ENCODE peak calls at places on chromosome 9, in four cellular contexts. N, S, T and X are unnamed samples.
A peak's percentile ranks its signal among the peaks of the same experiment; 100 is the strongest.

GRCh38 chr9:127526655-127527559 is 75.6 kb downstream of the LRSAM1 start:
- DNase-seq in N (no peak), S (no peak), T (no peak), X (no peak)

GRCh38 chr9:112601646-112602045 is 115.0 kb downstream of the KIAA1958 start:
- DNase-seq in N (no peak), S (no peak), T (no peak), X (no peak)

GRCh38 chr9:18601026-18601425 is 127.1 kb downstream of the ADAMTSL1 start:
- DNase-seq in N (no peak), S (no peak), T (no peak), X (no peak)

GRCh38 chr9:99019523-99020331 is 76.0 kb downstream of the COL15A1 start:
- DNase-seq in N (no peak), S (no peak), T (no peak), X (no peak)

GRCh38 chr9:112884721-112885120 is 6.0 kb downstream of the SLC46A2 start:
- DNase-seq in N (no peak), S (no peak), T (no peak), X (no peak)

GRCh38 chr9:85541876-85542275 is 199.9 kb downstream of the AGTPBP1 start:
- DNase-seq in N (no peak), S (no peak), T (no peak), X (no peak)

GRCh38 chr9:109811876-109812275 is 31.9 kb downstream of the PALM2AKAP2 start:
- DNase-seq in N (no peak), S (no peak), T (no peak), X (no peak)

GRCh38 chr9:65444943-65445342 is 159.9 kb upstream of the FOXD4L5 start:
- DNase-seq in N (no peak), S (no peak), T (no peak), X (no peak)

GRCh38 chr9:80504525-80505235 is 932.9 kb downstream of the TLE4 start:
- DNase-seq in N (no peak), S (no peak), T (no peak), X (no peak)
- TF ChIP-seq NR2C2 in N (no peak), S (no peak), T (no peak), X (no peak)

GRCh38 chr9:90095682-90096081 is 490.9 kb downstream of the GADD45G start:
- DNase-seq in N (no peak), S (no peak), T (no peak), X (no peak)

GRCh38 chr9:90097237-90097636 is 492.4 kb downstream of the GADD45G start:
- DNase-seq in N (no peak), S (no peak), T (no peak), X (no peak)

GRCh38 chr9:90088411-90088810 is 483.6 kb downstream of the GADD45G start:
- DNase-seq in N (no peak), S (no peak), T (no peak), X (no peak)

GRCh38 chr9:90090997-90091396 is 486.2 kb downstream of the GADD45G start:
- DNase-seq in N (no peak), S (no peak), T (no peak), X (no peak)

GRCh38 chr9:90092512-90092911 is 487.7 kb downstream of the GADD45G start:
- DNase-seq in N (no peak), S (no peak), T (no peak), X (no peak)
- TF ChIP-seq NR2C2 in N (no peak), S (no peak), T (no peak), X (no peak)

GRCh38 chr9:14435871-14436270 is 121.9 kb upstream of the NFIB start:
- DNase-seq in N (no peak), S (no peak), T (no peak), X (no peak)

GRCh38 chr9:14437336-14438231 is 123.6 kb upstream of the NFIB start:
- DNase-seq in N (no peak), S (no peak), T (no peak), X (no peak)

GRCh38 chr9:14433293-14433818 is 119.4 kb upstream of the NFIB start:
- DNase-seq in N (no peak), S (peak; percentile 23), T (no peak), X (no peak)

GRCh38 chr9:14434971-14435718 is 121.2 kb upstream of the NFIB start:
- DNase-seq in N (no peak), S (no peak), T (no peak), X (no peak)

GRCh38 chr9:14433841-14434511 is 120.0 kb upstream of the NFIB start:
- DNase-seq in N (no peak), S (no peak), T (peak; percentile 20), X (no peak)
- TF ChIP-seq NR2C2 in N (no peak), S (no peak), T (no peak), X (no peak)

GRCh38 chr9:17116400-17116837 is 18.4 kb upstream of the CNTLN start:
- DNase-seq in N (no peak), S (no peak), T (peak; percentile 20), X (no peak)
- TF ChIP-seq NR2C2 in N (no peak), S (no peak), T (no peak), X (no peak)

GRCh38 chr9:135605238-135605781 is 34.0 kb downstream of the GLT6D1 start:
- DNase-seq in N (no peak), S (no peak), T (no peak), X (no peak)
- TF ChIP-seq NR2C2 in N (no peak), S (no peak), T (no peak), X (no peak)

GRCh38 chr9:2967779-2968178 is 123.9 kb upstream of the PUM3 start:
- DNase-seq in N (no peak), S (no peak), T (no peak), X (no peak)
- TF ChIP-seq NR2C2 in N (no peak), S (no peak), T (no peak), X (no peak)

GRCh38 chr9:103991698-103992097 is 102.4 kb upstream of the SMC2 start:
- DNase-seq in N (no peak), S (no peak), T (no peak), X (peak; percentile 5)
- TF ChIP-seq NR2C2 in N (no peak), S (no peak), T (no peak), X (no peak)

DNA sequence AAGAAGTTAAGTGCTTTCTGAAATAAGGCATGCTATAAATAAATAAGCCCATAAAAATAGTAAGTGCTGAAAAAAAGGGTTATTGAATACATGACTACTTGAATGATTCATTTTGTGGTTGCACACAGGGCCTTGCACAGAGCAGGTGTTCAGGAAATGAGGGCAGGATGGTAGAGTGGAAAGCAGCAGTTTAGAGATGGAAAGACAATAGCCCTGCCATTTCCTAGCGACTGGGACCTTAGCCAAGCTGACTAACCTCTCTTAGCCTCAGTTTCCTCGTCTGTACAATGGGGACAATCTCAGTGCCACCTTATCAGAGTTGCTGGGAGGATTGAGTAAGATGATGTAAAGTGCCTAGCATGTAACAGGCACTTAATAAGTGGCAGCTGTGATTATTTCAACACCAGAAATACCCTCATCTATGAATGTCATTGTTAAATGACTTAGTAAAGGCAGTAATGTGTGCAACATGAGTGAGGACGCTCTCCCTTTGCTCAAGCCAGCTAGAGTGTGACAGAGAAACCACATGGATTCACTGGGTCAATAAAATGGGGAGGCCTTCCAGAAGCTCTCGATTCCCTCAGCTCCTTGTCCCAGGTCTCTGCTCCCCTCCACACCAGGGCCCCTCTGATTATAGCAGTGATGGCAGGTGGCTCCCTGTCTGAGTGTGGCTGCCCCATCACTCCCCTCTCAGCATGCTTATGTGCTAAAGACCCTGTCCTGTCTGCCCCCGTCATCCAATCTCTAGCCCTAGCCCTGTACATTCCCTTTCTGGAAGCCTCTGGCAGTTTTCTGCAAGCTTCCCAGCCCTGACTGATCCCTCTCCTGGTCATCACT is 16.0 kb upstream of the PHF19 start:
- DNase-seq in N (no peak), S (no peak), T (no peak), X (no peak)
- TF ChIP-seq NR2C2 in N (no peak), S (no peak), T (no peak), X (no peak)

DNA sequence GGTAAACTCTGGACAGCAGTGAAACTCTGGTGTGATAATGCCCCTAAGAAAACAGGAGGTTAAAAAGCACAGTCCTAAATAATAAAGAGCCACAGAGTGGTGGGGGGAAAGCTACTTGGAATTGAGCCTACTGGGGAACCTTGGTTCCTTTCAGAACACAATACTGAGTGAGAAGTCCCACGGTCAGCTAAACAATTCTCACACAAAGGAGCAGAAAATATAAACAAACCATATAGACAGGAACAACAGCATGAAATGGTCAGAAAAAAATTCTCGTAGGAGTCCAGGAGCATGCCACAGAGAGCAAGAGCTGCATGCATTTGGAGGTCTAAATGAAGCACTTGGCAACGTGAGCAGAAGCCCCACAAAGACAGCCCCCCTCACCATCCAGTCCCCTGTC is 56.0 kb downstream of the TEK start:
- DNase-seq in N (no peak), S (no peak), T (no peak), X (no peak)
- TF ChIP-seq NR2C2 in N (no peak), S (no peak), T (no peak), X (no peak)

DNA sequence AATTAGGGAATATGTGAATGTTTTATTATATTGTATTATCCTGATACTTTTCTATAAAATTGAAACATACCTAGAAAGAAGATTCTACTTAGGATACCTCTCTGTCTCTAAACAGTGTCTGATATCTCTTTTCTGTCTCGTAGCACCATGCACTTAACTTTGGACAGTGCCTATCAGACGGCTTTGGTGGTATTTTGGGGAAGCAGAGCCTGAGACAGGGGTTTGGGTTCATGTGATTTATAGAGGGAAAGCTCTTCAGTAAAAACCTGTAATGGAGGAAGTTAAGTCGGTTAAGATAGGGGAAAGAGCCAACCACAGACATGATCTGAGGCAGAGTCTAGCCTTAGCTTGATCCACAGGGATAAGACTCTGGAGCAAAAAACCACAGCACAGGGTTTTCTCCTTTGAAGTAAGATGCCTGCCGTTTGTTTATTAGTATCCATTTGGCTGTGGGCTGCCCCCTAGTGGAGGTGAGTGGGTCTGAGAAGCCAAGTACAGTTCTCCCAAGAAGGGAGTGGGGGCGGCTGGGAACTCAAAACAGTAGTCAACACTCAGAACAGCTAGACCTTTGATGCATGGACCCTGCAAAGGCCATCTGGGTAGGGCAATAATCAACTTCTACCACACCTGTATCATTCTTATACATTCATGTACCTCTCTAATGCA is 141.2 kb upstream of the ASTN2 start:
- DNase-seq in N (peak; percentile 83), S (peak; percentile 17), T (peak; percentile 60), X (peak; percentile 7)
- TF ChIP-seq NR2C2 in N (no peak), S (no peak), T (no peak), X (no peak)